ENCODE peak calls at places on chromosomes 16 and 17, in four cellular contexts. S is skeletal muscle cell; Q is stomach; D is stimulated activated CD8-positive, alpha-beta memory T cell treated with anti-CD3 and anti-CD28 coated beads, Interleukin-12 subunit alpha, Interleukin-12 subunit beta, amount 100 ng/mL, for 4 hours. C is an unnamed sample.

GRCh38 chr16:87584271-87584670 is 18.0 kb upstream of the JPH3 start:
- DNase-seq in Q (no peak), D (no peak), S (no peak), C (no peak)

GRCh38 chr16:56506941-56507340 is 12.9 kb downstream of the BBS2 start:
- DNase-seq in Q (no peak), S (no peak), D (no peak), C (no peak)

GRCh38 chr17:47983492-47984223 is 12.7 kb downstream of the CDK5RAP3 start:
- DNase-seq in S (no peak), D (no peak), Q (no peak), C (no peak)

GRCh38 chr17:38338535-38338934 is 5.2 kb downstream of the GPR179 start:
- DNase-seq in Q (no peak), D (no peak), S (no peak), C (no peak)

GRCh38 chr16:1823821-1824220 is 2.8 kb downstream of the HAGH start:
- DNase-seq in S (peak), Q (peak), D (no peak), C (peak)

GRCh38 chr16:88570691-88571092 is 489 bp downstream of the ZC3H18 start:
- DNase-seq in D (peak), Q (no peak), S (no peak), C (no peak)

GRCh38 chr17:67696347-67696746 is 21.4 kb upstream of the NOL11 start:
- DNase-seq in Q (no peak), S (no peak), D (no peak), C (peak)

GRCh38 chr16:11675561-11676511 is 7.6 kb downstream of the SNN start:
- DNase-seq in Q (peak), D (no peak), S (no peak), C (peak)

GRCh38 chr16:85148959-85149358 is 36.7 kb upstream of the CIBAR2 start:
- DNase-seq in D (no peak), Q (no peak), S (no peak), C (no peak)

GRCh38 chr16:35391328-35391727 is 1931.9 kb downstream of the TP53TG3F start:
- DNase-seq in D (no peak), S (no peak), Q (no peak), C (no peak)

GRCh38 chr17:48055531-48056245 is 7.5 kb downstream of the NFE2L1 start:
- DNase-seq in S (peak), Q (no peak), D (no peak), C (no peak)

GRCh38 chr17:1153795-1154546 is 25.8 kb downstream of the ABR start:
- DNase-seq in Q (no peak), S (no peak), D (no peak), C (no peak)

GRCh38 chr17:181213-182163 is at the start of gene DOC2B:
- DNase-seq in D (no peak), Q (peak), S (no peak), C (peak)

GRCh38 chr17:954431-955164 is 25.0 kb downstream of the NXN start:
- DNase-seq in S (peak), D (no peak), Q (no peak), C (peak)

GRCh38 chr16:51095890-51096626 is 55.0 kb downstream of the SALL1 start:
- DNase-seq in Q (no peak), S (no peak), D (no peak), C (no peak)

GRCh38 chr16:57888128-57888527 is 82.8 kb downstream of the CNGB1 start:
- DNase-seq in D (no peak), Q (no peak), S (no peak), C (no peak)

GRCh38 chr17:30519707-30520106 is 42.5 kb downstream of the GOSR1 start:
- DNase-seq in Q (no peak), S (peak), D (no peak), C (peak)

GRCh38 chr16:56246051-56246817 is 54.9 kb downstream of the GNAO1 start:
- DNase-seq in D (no peak), Q (no peak), S (no peak), C (no peak)

GRCh38 chr17:40910441-40910841 is 25.4 kb upstream of the KRT20 start:
- DNase-seq in Q (no peak), D (no peak), S (peak), C (no peak)

GRCh38 chr16:70694088-70694487 is 8.2 kb upstream of the MTSS2 start:
- DNase-seq in Q (no peak), D (no peak), S (no peak), C (no peak)

GRCh38 chr17:3809135-3809534 is 8.1 kb upstream of the ITGAE start:
- DNase-seq in Q (no peak), D (no peak), S (no peak), C (no peak)

GRCh38 chr17:63293310-63293709 is 152.8 kb downstream of the CYB561 start:
- DNase-seq in D (no peak), Q (no peak), S (no peak), C (peak)

GRCh38 chr17:18039535-18040286 is 503 bp downstream of the GID4 start:
- DNase-seq in S (no peak), Q (peak), D (no peak), C (no peak)

GRCh38 chr16:49415083-49415482 is 41.5 kb downstream of the C16orf78 start:
- DNase-seq in D (no peak), S (no peak), Q (no peak), C (no peak)

GRCh38 chr17:65554568-65555223 is 6.8 kb downstream of the AXIN2 start:
- DNase-seq in S (no peak), D (no peak), Q (no peak), C (no peak)

GRCh38 chr16:88710556-88710955 is 4.3 kb downstream of the CTU2 start:
- DNase-seq in D (no peak), S (no peak), Q (no peak), C (no peak)

GRCh38 chr16:72468582-72468981 is 296.6 kb upstream of the PMFBP1 start:
- DNase-seq in D (no peak), Q (no peak), S (peak), C (no peak)

GRCh38 chr16:50253511-50253903 is 12.8 kb upstream of the ADCY7 start:
- DNase-seq in Q (no peak), D (no peak), S (no peak), C (no peak)

GRCh38 chr17:75093543-75094158 is 5.9 kb downstream of the SLC16A5 start:
- DNase-seq in D (no peak), S (no peak), Q (peak), C (no peak)

GRCh38 chr17:77675816-77676799 is 282.4 kb upstream of the TNRC6C start:
- DNase-seq in S (no peak), D (no peak), Q (no peak), C (no peak)